ENCODE peak calls at places on chromosomes 7 and 10, in seven cellular contexts. E is T1000, J is cardiac fibroblast, R is AG09309, Q is NCI-H1105 treated with DMSO at 0.1 percent for 48 hours, B is OCI-LY7, P is G401. S is an unnamed sample.

GRCh38 chr7:24755541-24756416 is 1.5 kb downstream of the GSDME start:
- DNase-seq in E (no peak), Q (no peak), B (no peak), P (no peak), J (no peak), R (no peak), S (no peak)

GRCh38 chr7:137399827-137400823 is 56.6 kb upstream of the PTN start:
- DNase-seq in Q (no peak), P (no peak), R (no peak), J (peak; percentile 4), E (no peak), B (no peak), S (no peak)

GRCh38 chr7:113383638-113384037 is 265.3 kb upstream of the SMIM30 start:
- DNase-seq in E (no peak), B (no peak), P (no peak), R (no peak), Q (no peak), J (no peak), S (no peak)

GRCh38 chr7:102120666-102121065 is 166.0 kb upstream of the SH2B2 start:
- DNase-seq in J (no peak), B (no peak), P (no peak), E (no peak), Q (no peak), R (no peak), S (no peak)

GRCh38 chr7:30929686-30930085 is 18.0 kb downstream of the AQP1 start:
- DNase-seq in B (no peak), R (no peak), J (no peak), P (no peak), E (no peak), Q (no peak), S (no peak)

GRCh38 chr10:111082102-111082975 is 5.5 kb downstream of the ADRA2A start:
- DNase-seq in R (no peak), E (no peak), Q (no peak), B (no peak), J (no peak), P (peak; percentile 36), S (no peak)

GRCh38 chr7:73991522-73992103 is 36.4 kb upstream of the ELN start:
- DNase-seq in E (no peak), P (no peak), J (no peak), B (no peak), Q (no peak), R (no peak), S (no peak)

GRCh38 chr7:17770710-17771375 is 169.5 kb downstream of the SNX13 start:
- DNase-seq in R (no peak), P (no peak), Q (peak; percentile 58), J (no peak), E (no peak), B (no peak), S (no peak)

GRCh38 chr7:20839196-20839735 is 52.6 kb upstream of the SP8 start:
- DNase-seq in R (no peak), E (no peak), Q (no peak), J (no peak), P (no peak), B (no peak), S (no peak)

GRCh38 chr10:44424953-44425352 is 40.1 kb upstream of the CXCL12 start:
- DNase-seq in P (no peak), E (no peak), Q (no peak), J (no peak), B (no peak), R (no peak), S (no peak)